ENCODE peak calls at places on chromosomes 12 and 14, in six cellular contexts. L, M, J, E, A and Q are unnamed samples.

GRCh38 chr12:25458047-25458552 is 95.0 kb downstream of the LMNTD1 start:
- DNase-seq in A (peak; percentile 82), E (peak; percentile 44), J (no peak), M (no peak), L (no peak), Q (no peak)

GRCh38 chr12:65800928-65801327 is 23.4 kb upstream of the HMGA2 start:
- DNase-seq in L (no peak), M (no peak), A (peak; percentile 60), J (no peak), E (no peak), Q (no peak)

GRCh38 chr12:122368361-122369073 is 54.0 kb downstream of the CLIP1 start:
- DNase-seq in A (no peak), J (no peak), E (no peak), M (no peak), L (no peak), Q (no peak)

GRCh38 chr12:102430661-102431060 is 49.7 kb downstream of the IGF1 start:
- DNase-seq in M (no peak), J (no peak), L (no peak), A (no peak), E (no peak), Q (no peak)

GRCh38 chr14:63727231-63727735 is 582 bp downstream of the SGPP1 start:
- DNase-seq in J (no peak), E (no peak), L (peak; percentile 81), A (no peak), M (peak; percentile 31), Q (no peak)

GRCh38 chr12:108699955-108700563 is 31.3 kb downstream of the CORO1C start:
- DNase-seq in A (no peak), M (no peak), L (no peak), E (no peak), J (no peak), Q (no peak)

GRCh38 chr12:47437570-47437969 is 268.3 kb downstream of the RPAP3 start:
- DNase-seq in M (no peak), J (no peak), L (no peak), E (no peak), A (no peak), Q (no peak)

GRCh38 chr14:43001729-43002128 is 1395.1 kb downstream of the LRFN5 start:
- DNase-seq in J (no peak), A (no peak), M (no peak), E (no peak), L (no peak), Q (no peak)

GRCh38 chr14:67166450-67166853 is 22.8 kb upstream of the GARIN2 start:
- DNase-seq in E (peak; percentile 61), M (peak; percentile 25), A (peak; percentile 12), J (no peak), L (no peak), Q (no peak)

GRCh38 chr12:24899503-24900098 is 49.3 kb downstream of the BCAT1 start:
- DNase-seq in A (no peak), E (no peak), L (no peak), M (no peak), J (no peak), Q (no peak)

GRCh38 chr14:52044791-52045522 is 23.9 kb downstream of the NID2 start:
- DNase-seq in E (no peak), A (peak; percentile 80), L (no peak), M (no peak), J (no peak), Q (no peak)

GRCh38 chr12:129440278-129440677 is 463.5 kb downstream of the TMEM132D start:
- DNase-seq in A (no peak), L (no peak), M (no peak), J (no peak), E (no peak), Q (no peak)

GRCh38 chr12:71005166-71005565 is 84.6 kb upstream of the PTPRR start:
- DNase-seq in M (no peak), L (no peak), A (no peak), E (no peak), J (no peak), Q (no peak)

GRCh38 chr12:12240671-12241345 is 26.0 kb downstream of the LRP6 start:
- DNase-seq in E (no peak), L (no peak), A (no peak), J (no peak), M (no peak), Q (no peak)

GRCh38 chr12:27901959-27902358 is 70.6 kb downstream of the PTHLH start:
- DNase-seq in A (no peak), L (no peak), J (no peak), E (no peak), M (no peak), Q (no peak)